ENCODE peak calls at places on chromosomes 5 and 9, in six cellular contexts. One of them, this sample, is unnamed. For H3K4me1, the result is how much of the 10 kb centered on the place peaks cover.

GRCh38 chr9:19161257-19162025 is 34.1 kb upstream of the PLIN2 start:
- DNase-seq in hepatocyte: peak
- DNase-seq in pancreas: no peak
- DNase-seq in esophagus squamous epithelium: no peak
- DNase-seq in mesenchymal stem cell: peak
- DNase-seq in PC-3: peak
- DNase-seq in this sample: peak

GRCh38 chr9:113589890-113590289 is 126.4 kb downstream of the RGS3 start:
- DNase-seq in hepatocyte: peak
- DNase-seq in pancreas: no peak
- DNase-seq in esophagus squamous epithelium: no peak
- DNase-seq in mesenchymal stem cell: peak
- DNase-seq in PC-3: peak
- DNase-seq in this sample: peak

GRCh38 chr5:64505769-64506566 is at the start of gene RGS7BP:
- DNase-seq in hepatocyte: peak
- DNase-seq in pancreas: peak
- DNase-seq in esophagus squamous epithelium: no peak
- DNase-seq in mesenchymal stem cell: peak
- DNase-seq in PC-3: peak
- DNase-seq in this sample: peak

GRCh38 chr9:134545213-134546211 is 96.1 kb upstream of the COL5A1 start:
- DNase-seq in hepatocyte: peak
- DNase-seq in pancreas: no peak
- DNase-seq in esophagus squamous epithelium: no peak
- DNase-seq in mesenchymal stem cell: peak
- DNase-seq in PC-3: no peak
- DNase-seq in this sample: no peak

GRCh38 chr5:119355244-119355635 is 579 bp upstream of the TNFAIP8 start:
- DNase-seq in hepatocyte: peak
- DNase-seq in pancreas: no peak
- DNase-seq in esophagus squamous epithelium: no peak
- DNase-seq in mesenchymal stem cell: no peak
- DNase-seq in PC-3: peak
- DNase-seq in this sample: no peak

GRCh38 chr5:147751156-147751830 is 31.2 kb downstream of the JAKMIP2 start:
- DNase-seq in hepatocyte: no peak
- DNase-seq in pancreas: no peak
- DNase-seq in esophagus squamous epithelium: no peak
- DNase-seq in mesenchymal stem cell: no peak
- DNase-seq in PC-3: no peak
- DNase-seq in this sample: no peak

GRCh38 chr5:135038202-135038828 is 4.3 kb upstream of the PITX1 start:
- DNase-seq in hepatocyte: no peak
- DNase-seq in pancreas: no peak
- DNase-seq in esophagus squamous epithelium: no peak
- DNase-seq in mesenchymal stem cell: no peak
- DNase-seq in PC-3: no peak
- DNase-seq in this sample: no peak

GRCh38 chr9:96884443-96884842 is 30.1 kb upstream of the ZNF782 start:
- DNase-seq in hepatocyte: peak
- DNase-seq in pancreas: no peak
- DNase-seq in esophagus squamous epithelium: no peak
- DNase-seq in mesenchymal stem cell: peak
- DNase-seq in PC-3: peak
- DNase-seq in this sample: peak

GRCh38 chr5:9370256-9370655 is 175.6 kb downstream of the SEMA5A start:
- DNase-seq in hepatocyte: no peak
- DNase-seq in pancreas: no peak
- DNase-seq in esophagus squamous epithelium: no peak
- DNase-seq in mesenchymal stem cell: no peak
- DNase-seq in PC-3: no peak
- DNase-seq in this sample: no peak

GRCh38 chr5:157558089-157558595 is 17.4 kb downstream of the ADAM19 start:
- DNase-seq in hepatocyte: no peak
- DNase-seq in pancreas: no peak
- DNase-seq in esophagus squamous epithelium: no peak
- DNase-seq in mesenchymal stem cell: peak
- DNase-seq in PC-3: peak
- DNase-seq in this sample: no peak

GRCh38 chr5:51382759-51383493 is at the start of gene ISL1:
- DNase-seq in hepatocyte: peak
- DNase-seq in pancreas: peak
- DNase-seq in esophagus squamous epithelium: no peak
- DNase-seq in mesenchymal stem cell: peak
- DNase-seq in PC-3: peak
- DNase-seq in this sample: peak

GRCh38 chr9:95313010-95313498 is 4.5 kb downstream of the FANCC start:
- DNase-seq in hepatocyte: peak
- DNase-seq in pancreas: peak
- DNase-seq in esophagus squamous epithelium: no peak
- DNase-seq in mesenchymal stem cell: peak
- DNase-seq in PC-3: peak
- DNase-seq in this sample: peak

GRCh38 chr5:67983251-67983941 is 232.2 kb upstream of the PIK3R1 start:
- DNase-seq in hepatocyte: peak
- DNase-seq in pancreas: no peak
- DNase-seq in esophagus squamous epithelium: no peak
- DNase-seq in mesenchymal stem cell: peak
- DNase-seq in PC-3: peak
- DNase-seq in this sample: peak

GRCh38 chr5:67543704-67544103 is 347.1 kb upstream of the CD180 start:
- DNase-seq in hepatocyte: no peak
- DNase-seq in pancreas: no peak
- DNase-seq in esophagus squamous epithelium: no peak
- DNase-seq in mesenchymal stem cell: no peak
- DNase-seq in PC-3: no peak
- DNase-seq in this sample: no peak

GRCh38 chr5:111004291-111004690 is 67.2 kb upstream of the TSLP start:
- DNase-seq in hepatocyte: no peak
- DNase-seq in pancreas: no peak
- DNase-seq in esophagus squamous epithelium: no peak
- DNase-seq in mesenchymal stem cell: no peak
- DNase-seq in PC-3: no peak
- DNase-seq in this sample: no peak

GRCh38 chr5:68383888-68384310 is 168.3 kb downstream of the PIK3R1 start:
- DNase-seq in hepatocyte: no peak
- DNase-seq in pancreas: no peak
- DNase-seq in esophagus squamous epithelium: no peak
- DNase-seq in mesenchymal stem cell: no peak
- DNase-seq in PC-3: no peak
- DNase-seq in this sample: no peak

GRCh38 chr9:21941337-21941995 is 52.7 kb downstream of the CDKN2A start:
- DNase-seq in hepatocyte: no peak
- DNase-seq in pancreas: no peak
- DNase-seq in esophagus squamous epithelium: no peak
- DNase-seq in mesenchymal stem cell: no peak
- DNase-seq in PC-3: no peak
- DNase-seq in this sample: no peak

GRCh38 chr5:59351076-59351794 is 542.3 kb downstream of the PDE4D start:
- DNase-seq in hepatocyte: no peak
- DNase-seq in pancreas: no peak
- DNase-seq in esophagus squamous epithelium: no peak
- DNase-seq in mesenchymal stem cell: no peak
- DNase-seq in PC-3: no peak
- DNase-seq in this sample: no peak

GRCh38 chr9:8660383-8660782 is 860.8 kb upstream of the DMAC1 start:
- DNase-seq in hepatocyte: peak
- DNase-seq in pancreas: peak
- DNase-seq in esophagus squamous epithelium: no peak
- DNase-seq in mesenchymal stem cell: peak
- DNase-seq in PC-3: no peak
- DNase-seq in this sample: peak

GRCh38 chr5:14326035-14326909 is 183.1 kb downstream of the TRIO start:
- DNase-seq in hepatocyte: peak
- DNase-seq in pancreas: no peak
- DNase-seq in esophagus squamous epithelium: no peak
- DNase-seq in mesenchymal stem cell: no peak
- DNase-seq in PC-3: no peak
- DNase-seq in this sample: peak

GRCh38 chr5:115298811-115299210 is 2.4 kb upstream of the CCDC112 start:
- DNase-seq in hepatocyte: no peak
- DNase-seq in pancreas: no peak
- DNase-seq in esophagus squamous epithelium: no peak
- DNase-seq in mesenchymal stem cell: no peak
- DNase-seq in PC-3: no peak
- DNase-seq in this sample: no peak

GRCh38 chr5:131382407-131383395 is 118.8 kb downstream of the CDC42SE2 start:
- DNase-seq in hepatocyte: peak
- DNase-seq in pancreas: no peak
- DNase-seq in esophagus squamous epithelium: no peak
- DNase-seq in mesenchymal stem cell: peak
- DNase-seq in PC-3: peak
- DNase-seq in this sample: peak

GRCh38 chr5:174271316-174271715 is 225.8 kb downstream of the NSG2 start:
- DNase-seq in hepatocyte: no peak
- DNase-seq in pancreas: no peak
- DNase-seq in esophagus squamous epithelium: no peak
- DNase-seq in mesenchymal stem cell: no peak
- DNase-seq in PC-3: no peak
- DNase-seq in this sample: no peak

GRCh38 chr5:172543484-172544298 is 89.4 kb upstream of the SH3PXD2B start:
- DNase-seq in hepatocyte: no peak
- DNase-seq in pancreas: no peak
- DNase-seq in esophagus squamous epithelium: no peak
- DNase-seq in mesenchymal stem cell: no peak
- DNase-seq in PC-3: no peak
- DNase-seq in this sample: no peak

GRCh38 chr9:34984049-34984448 is 5.5 kb upstream of the DNAJB5 start:
- DNase-seq in hepatocyte: peak
- DNase-seq in pancreas: no peak
- DNase-seq in esophagus squamous epithelium: no peak
- DNase-seq in mesenchymal stem cell: peak
- DNase-seq in PC-3: peak
- DNase-seq in this sample: peak

GRCh38 chr9:14320272-14321245 is 6.6 kb upstream of the NFIB start:
- DNase-seq in hepatocyte: no peak
- DNase-seq in pancreas: no peak
- DNase-seq in esophagus squamous epithelium: no peak
- DNase-seq in mesenchymal stem cell: peak
- DNase-seq in PC-3: peak
- DNase-seq in this sample: peak

GRCh38 chr5:142827934-142828576 is 57.9 kb downstream of the ARHGAP26 start:
- DNase-seq in hepatocyte: no peak
- DNase-seq in pancreas: no peak
- DNase-seq in esophagus squamous epithelium: no peak
- DNase-seq in mesenchymal stem cell: no peak
- DNase-seq in PC-3: peak
- DNase-seq in this sample: no peak

GRCh38 chr5:142825378-142826089 is 55.4 kb downstream of the ARHGAP26 start:
- DNase-seq in hepatocyte: no peak
- DNase-seq in pancreas: no peak
- DNase-seq in esophagus squamous epithelium: no peak
- DNase-seq in mesenchymal stem cell: no peak
- DNase-seq in PC-3: no peak
- DNase-seq in this sample: no peak

GRCh38 chr5:142826093-142826492 is 55.9 kb downstream of the ARHGAP26 start:
- DNase-seq in hepatocyte: no peak
- DNase-seq in pancreas: no peak
- DNase-seq in esophagus squamous epithelium: no peak
- DNase-seq in mesenchymal stem cell: no peak
- DNase-seq in PC-3: peak
- DNase-seq in this sample: no peak

GRCh38 chr5:142828797-142829535 is 58.8 kb downstream of the ARHGAP26 start:
- DNase-seq in hepatocyte: no peak
- DNase-seq in pancreas: no peak
- DNase-seq in esophagus squamous epithelium: no peak
- DNase-seq in mesenchymal stem cell: no peak
- DNase-seq in PC-3: no peak
- DNase-seq in this sample: no peak

GRCh38 chr5:142826741-142827492 is 56.7 kb downstream of the ARHGAP26 start:
- DNase-seq in hepatocyte: no peak
- DNase-seq in pancreas: no peak
- DNase-seq in esophagus squamous epithelium: no peak
- DNase-seq in mesenchymal stem cell: no peak
- DNase-seq in PC-3: peak
- DNase-seq in this sample: peak
- H3K4me1 ChIP-seq in hepatocyte: under half
- H3K4me1 ChIP-seq in pancreas: under half
- H3K4me1 ChIP-seq in esophagus squamous epithelium: under half
- H3K4me1 ChIP-seq in mesenchymal stem cell: under half
- H3K4me1 ChIP-seq in PC-3: half or more
- H3K4me1 ChIP-seq in this sample: half or more

GRCh38 chr9:89428222-89428761 is 69.6 kb downstream of the SEMA4D start:
- DNase-seq in hepatocyte: no peak
- DNase-seq in pancreas: no peak
- DNase-seq in esophagus squamous epithelium: no peak
- DNase-seq in mesenchymal stem cell: no peak
- DNase-seq in PC-3: no peak
- DNase-seq in this sample: no peak

GRCh38 chr9:89425921-89426388 is 72.0 kb downstream of the SEMA4D start:
- DNase-seq in hepatocyte: no peak
- DNase-seq in pancreas: no peak
- DNase-seq in esophagus squamous epithelium: no peak
- DNase-seq in mesenchymal stem cell: no peak
- DNase-seq in PC-3: no peak
- DNase-seq in this sample: no peak

GRCh38 chr9:89425024-89425805 is 72.7 kb downstream of the SEMA4D start:
- DNase-seq in hepatocyte: no peak
- DNase-seq in pancreas: no peak
- DNase-seq in esophagus squamous epithelium: no peak
- DNase-seq in mesenchymal stem cell: peak
- DNase-seq in PC-3: no peak
- DNase-seq in this sample: peak

GRCh38 chr9:89427621-89428221 is 70.2 kb downstream of the SEMA4D start:
- DNase-seq in hepatocyte: no peak
- DNase-seq in pancreas: no peak
- DNase-seq in esophagus squamous epithelium: no peak
- DNase-seq in mesenchymal stem cell: no peak
- DNase-seq in PC-3: peak
- DNase-seq in this sample: no peak

GRCh38 chr9:89426389-89426961 is 71.4 kb downstream of the SEMA4D start:
- DNase-seq in hepatocyte: no peak
- DNase-seq in pancreas: no peak
- DNase-seq in esophagus squamous epithelium: no peak
- DNase-seq in mesenchymal stem cell: no peak
- DNase-seq in PC-3: no peak
- DNase-seq in this sample: no peak
- H3K4me1 ChIP-seq in hepatocyte: under half
- H3K4me1 ChIP-seq in pancreas: under half
- H3K4me1 ChIP-seq in esophagus squamous epithelium: under half
- H3K4me1 ChIP-seq in mesenchymal stem cell: half or more
- H3K4me1 ChIP-seq in PC-3: under half
- H3K4me1 ChIP-seq in this sample: under half

GRCh38 chr9:37255187-37255586 is 134.8 kb downstream of the ZCCHC7 start:
- DNase-seq in hepatocyte: no peak
- DNase-seq in pancreas: no peak
- DNase-seq in esophagus squamous epithelium: no peak
- DNase-seq in mesenchymal stem cell: no peak
- DNase-seq in PC-3: no peak
- DNase-seq in this sample: no peak
- H3K4me1 ChIP-seq in hepatocyte: under half
- H3K4me1 ChIP-seq in pancreas: under half
- H3K4me1 ChIP-seq in esophagus squamous epithelium: under half
- H3K4me1 ChIP-seq in mesenchymal stem cell: under half
- H3K4me1 ChIP-seq in PC-3: under half
- H3K4me1 ChIP-seq in this sample: under half

GRCh38 chr5:126971455-126972019 is 58.8 kb downstream of the MARCHF3 start:
- DNase-seq in hepatocyte: no peak
- DNase-seq in pancreas: no peak
- DNase-seq in esophagus squamous epithelium: no peak
- DNase-seq in mesenchymal stem cell: no peak
- DNase-seq in PC-3: no peak
- DNase-seq in this sample: peak
- H3K4me1 ChIP-seq in hepatocyte: under half
- H3K4me1 ChIP-seq in pancreas: under half
- H3K4me1 ChIP-seq in esophagus squamous epithelium: under half
- H3K4me1 ChIP-seq in mesenchymal stem cell: under half
- H3K4me1 ChIP-seq in PC-3: under half
- H3K4me1 ChIP-seq in this sample: under half

This sample was measured in endothelial cell of umbilical vein.